ENCODE peak calls at places on chromosomes 6 and 20, in eight cellular contexts. One of them, this sample, is unnamed.

GRCh38 chr6:71349395-71349794 is 60.8 kb downstream of the OGFRL1 start:
- DNase-seq in astrocyte: no peak
- DNase-seq in lower leg skin: no peak
- DNase-seq in psoas muscle: no peak
- DNase-seq in pancreas: no peak
- DNase-seq in ascending aorta: no peak
- DNase-seq in heart right ventricle: no peak
- DNase-seq in A549: peak; percentile 26
- DNase-seq in this sample: no peak

GRCh38 chr6:15898693-15899092 is 230.2 kb upstream of the MYLIP start:
- DNase-seq in A549: no peak
- DNase-seq in psoas muscle: no peak
- DNase-seq in heart right ventricle: no peak
- DNase-seq in lower leg skin: no peak
- DNase-seq in pancreas: no peak
- DNase-seq in astrocyte: no peak
- DNase-seq in ascending aorta: no peak
- DNase-seq in this sample: no peak

GRCh38 chr6:50128420-50129005 is 78.8 kb upstream of the DEFB112 start:
- DNase-seq in A549: peak; percentile 1
- DNase-seq in heart right ventricle: no peak
- DNase-seq in psoas muscle: no peak
- DNase-seq in ascending aorta: no peak
- DNase-seq in lower leg skin: no peak
- DNase-seq in pancreas: no peak
- DNase-seq in astrocyte: no peak
- DNase-seq in this sample: no peak

GRCh38 chr20:58932170-58932569 is 48.9 kb upstream of the NELFCD start:
- DNase-seq in pancreas: no peak
- DNase-seq in heart right ventricle: no peak
- DNase-seq in astrocyte: no peak
- DNase-seq in A549: no peak
- DNase-seq in lower leg skin: no peak
- DNase-seq in psoas muscle: no peak
- DNase-seq in ascending aorta: no peak
- DNase-seq in this sample: no peak

GRCh38 chr20:23007886-23008285 is 27.2 kb upstream of the SSTR4 start:
- DNase-seq in ascending aorta: no peak
- DNase-seq in pancreas: no peak
- DNase-seq in psoas muscle: no peak
- DNase-seq in heart right ventricle: no peak
- DNase-seq in lower leg skin: no peak
- DNase-seq in astrocyte: no peak
- DNase-seq in A549: no peak
- DNase-seq in this sample: no peak

GRCh38 chr6:34055223-34055933 is 90.5 kb downstream of the GRM4 start:
- DNase-seq in A549: peak; percentile 68
- DNase-seq in ascending aorta: no peak
- DNase-seq in pancreas: peak; percentile 23
- DNase-seq in psoas muscle: peak; percentile 77
- DNase-seq in astrocyte: peak; percentile 31
- DNase-seq in lower leg skin: no peak
- DNase-seq in heart right ventricle: peak; percentile 65
- DNase-seq in this sample: peak; percentile 82

GRCh38 chr20:62854121-62854520 is 7.5 kb downstream of the TCFL5 start:
- DNase-seq in lower leg skin: no peak
- DNase-seq in astrocyte: no peak
- DNase-seq in psoas muscle: no peak
- DNase-seq in A549: no peak
- DNase-seq in pancreas: no peak
- DNase-seq in ascending aorta: no peak
- DNase-seq in heart right ventricle: no peak
- DNase-seq in this sample: no peak

GRCh38 chr6:217048-217659 is 75.1 kb upstream of the DUSP22 start:
- DNase-seq in ascending aorta: no peak
- DNase-seq in psoas muscle: no peak
- DNase-seq in astrocyte: no peak
- DNase-seq in pancreas: no peak
- DNase-seq in lower leg skin: peak; percentile 84
- DNase-seq in heart right ventricle: no peak
- DNase-seq in A549: peak; percentile 23
- DNase-seq in this sample: peak; percentile 64

GRCh38 chr6:133945158-133945557 is 7.9 kb upstream of the TBPL1 start:
- DNase-seq in lower leg skin: no peak
- DNase-seq in pancreas: no peak
- DNase-seq in heart right ventricle: no peak
- DNase-seq in A549: peak; percentile 3
- DNase-seq in astrocyte: no peak
- DNase-seq in ascending aorta: no peak
- DNase-seq in psoas muscle: no peak
- DNase-seq in this sample: peak; percentile 25

GRCh38 chr6:149266659-149267058 is 50.9 kb upstream of the TAB2 start:
- DNase-seq in psoas muscle: no peak
- DNase-seq in heart right ventricle: no peak
- DNase-seq in astrocyte: no peak
- DNase-seq in lower leg skin: no peak
- DNase-seq in pancreas: no peak
- DNase-seq in A549: no peak
- DNase-seq in ascending aorta: no peak
- DNase-seq in this sample: no peak

GRCh38 chr6:116764557-116764960 is 960 bp downstream of the FAM162B start:
- DNase-seq in psoas muscle: peak; percentile 62
- DNase-seq in lower leg skin: no peak
- DNase-seq in astrocyte: no peak
- DNase-seq in pancreas: no peak
- DNase-seq in ascending aorta: no peak
- DNase-seq in heart right ventricle: peak; percentile 24
- DNase-seq in A549: no peak
- DNase-seq in this sample: peak; percentile 51
- H3K4me3 ChIP-seq in psoas muscle: peak overlapping the region; percentile 69
- H3K4me3 ChIP-seq in lower leg skin: peak overlapping the region; percentile 18
- H3K4me3 ChIP-seq in astrocyte: peak overlapping the region; percentile 63
- H3K4me3 ChIP-seq in pancreas: peak overlapping the region; percentile 48
- H3K4me3 ChIP-seq in ascending aorta: peak overlapping the region; percentile 56
- H3K4me3 ChIP-seq in heart right ventricle: peak overlapping the region; percentile 55
- H3K4me3 ChIP-seq in A549: no peak overlapping the region
- H3K4me3 ChIP-seq in this sample: peak overlapping the region; percentile 55

GRCh38 chr20:53642196-53643030 is 48.8 kb upstream of the ZNF217 start:
- DNase-seq in ascending aorta: no peak
- DNase-seq in lower leg skin: peak; percentile 86
- DNase-seq in heart right ventricle: no peak
- DNase-seq in pancreas: peak; percentile 84
- DNase-seq in astrocyte: peak; percentile 64
- DNase-seq in A549: peak; percentile 90
- DNase-seq in psoas muscle: no peak
- DNase-seq in this sample: no peak
- H3K4me3 ChIP-seq in ascending aorta: no peak overlapping the region
- H3K4me3 ChIP-seq in lower leg skin: no peak overlapping the region
- H3K4me3 ChIP-seq in heart right ventricle: no peak overlapping the region
- H3K4me3 ChIP-seq in pancreas: peak overlapping the region; percentile 2
- H3K4me3 ChIP-seq in astrocyte: no peak overlapping the region
- H3K4me3 ChIP-seq in A549: no peak overlapping the region
- H3K4me3 ChIP-seq in psoas muscle: peak overlapping the region; percentile 5
- H3K4me3 ChIP-seq in this sample: no peak overlapping the region

GRCh38 chr20:44450938-44451450 is 24.7 kb upstream of the TTPAL start:
- DNase-seq in heart right ventricle: no peak
- DNase-seq in pancreas: no peak
- DNase-seq in psoas muscle: no peak
- DNase-seq in lower leg skin: no peak
- DNase-seq in astrocyte: no peak
- DNase-seq in A549: no peak
- DNase-seq in ascending aorta: no peak
- DNase-seq in this sample: no peak
- H3K4me3 ChIP-seq in heart right ventricle: no peak overlapping the region
- H3K4me3 ChIP-seq in pancreas: no peak overlapping the region
- H3K4me3 ChIP-seq in psoas muscle: no peak overlapping the region
- H3K4me3 ChIP-seq in lower leg skin: no peak overlapping the region
- H3K4me3 ChIP-seq in astrocyte: no peak overlapping the region
- H3K4me3 ChIP-seq in A549: no peak overlapping the region
- H3K4me3 ChIP-seq in ascending aorta: no peak overlapping the region
- H3K4me3 ChIP-seq in this sample: no peak overlapping the region

DNA sequence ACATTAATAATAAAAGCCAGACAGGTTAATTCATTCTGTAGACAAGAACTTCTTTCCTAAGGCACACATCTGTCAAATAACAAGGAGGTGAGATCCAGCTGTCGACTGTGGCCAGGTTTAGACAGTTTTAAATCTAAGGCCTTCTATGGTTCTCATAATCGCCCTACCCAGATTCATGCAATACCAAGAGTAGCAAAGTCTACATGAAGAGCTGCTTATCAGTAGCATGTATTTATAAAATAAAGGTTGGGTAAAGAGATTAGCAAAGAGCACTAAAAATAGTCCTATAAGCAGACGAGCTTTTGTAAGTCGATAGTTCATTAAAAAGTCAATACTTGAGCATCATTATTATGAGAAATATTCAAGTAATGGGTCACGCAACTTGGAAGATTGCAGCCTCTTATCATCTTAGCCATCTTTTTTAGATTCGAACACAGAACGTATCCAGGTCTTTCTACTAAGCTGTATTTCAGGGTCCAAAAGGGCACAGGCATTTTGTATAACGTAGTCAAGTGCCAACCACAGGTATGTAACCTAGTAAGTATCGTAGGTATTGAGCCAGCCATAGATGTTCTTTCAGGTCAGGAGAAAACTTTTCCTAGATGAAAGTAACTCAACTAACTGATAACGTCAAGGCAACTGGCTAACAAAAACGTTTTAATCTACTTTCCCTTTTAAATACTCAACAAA is 3.1 kb downstream of the CNKSR3 start:
- DNase-seq in pancreas: no peak
- DNase-seq in heart right ventricle: no peak
- DNase-seq in psoas muscle: no peak
- DNase-seq in A549: no peak
- DNase-seq in astrocyte: no peak
- DNase-seq in ascending aorta: no peak
- DNase-seq in lower leg skin: no peak
- DNase-seq in this sample: no peak
- H3K4me3 ChIP-seq in pancreas: peak overlapping the region; percentile 90
- H3K4me3 ChIP-seq in heart right ventricle: no peak overlapping the region
- H3K4me3 ChIP-seq in psoas muscle: peak overlapping the region; percentile 81
- H3K4me3 ChIP-seq in A549: no peak overlapping the region
- H3K4me3 ChIP-seq in astrocyte: no peak overlapping the region
- H3K4me3 ChIP-seq in ascending aorta: peak overlapping the region; percentile 37
- H3K4me3 ChIP-seq in lower leg skin: no peak overlapping the region
- H3K4me3 ChIP-seq in this sample: no peak overlapping the region

This sample was measured in right cardiac atrium.